ENCODE peak calls at places on chromosomes 11 and 22, in eight cellular contexts. B, A, N, E, J, D, K and O are unnamed samples.

GRCh38 chr11:111957663-111958415 is 20.7 kb downstream of the DIXDC1 start:
- DNase-seq in E (no peak), A (no peak), D (no peak), J (no peak), K (no peak), N (no peak), B (no peak), O (no peak)

GRCh38 chr22:38120359-38121110 is 10.1 kb upstream of the BAIAP2L2 start:
- DNase-seq in J (peak; percentile 35), N (no peak), E (no peak), K (no peak), D (no peak), A (no peak), B (no peak), O (no peak)

GRCh38 chr11:90601261-90601660 is 378.4 kb upstream of the CHORDC1 start:
- DNase-seq in B (no peak), D (no peak), A (no peak), N (no peak), J (no peak), E (no peak), K (no peak), O (no peak)

GRCh38 chr22:20102203-20102780 is 13.6 kb upstream of the RANBP1 start:
- DNase-seq in N (no peak), A (no peak), D (no peak), K (no peak), J (no peak), B (no peak), E (no peak), O (no peak)

GRCh38 chr11:45411221-45411946 is 125.2 kb upstream of the SYT13 start:
- DNase-seq in D (no peak), J (no peak), B (no peak), K (no peak), E (no peak), N (no peak), A (no peak), O (no peak)

GRCh38 chr11:27395556-27396258 is 32.7 kb upstream of the CCDC34 start:
- DNase-seq in J (no peak), E (no peak), D (peak; percentile 39), B (no peak), K (no peak), N (no peak), A (no peak), O (no peak)

GRCh38 chr11:68509105-68509504 is 48.6 kb downstream of the PPP6R3 start:
- DNase-seq in A (no peak), J (no peak), B (no peak), D (no peak), N (no peak), K (no peak), E (no peak), O (no peak)

GRCh38 chr11:92227954-92228935 is 3.6 kb downstream of the FAT3 start:
- DNase-seq in B (peak; percentile 38), A (no peak), J (no peak), N (no peak), D (no peak), E (no peak), K (no peak), O (no peak)

GRCh38 chr11:46414899-46415298 is 23.3 kb upstream of the CHRM4 start:
- DNase-seq in K (no peak), J (no peak), N (no peak), B (peak; percentile 82), D (no peak), A (no peak), E (no peak), O (no peak)

GRCh38 chr22:38518620-38519019 is 12.5 kb upstream of the DDX17 start:
- DNase-seq in D (no peak), A (no peak), E (no peak), N (no peak), J (no peak), K (no peak), B (no peak), O (no peak)

GRCh38 chr22:17917490-17917983 is 106.8 kb downstream of the MICAL3 start:
- DNase-seq in D (peak; percentile 56), B (no peak), E (no peak), N (no peak), K (no peak), A (peak; percentile 13), J (no peak), O (no peak)

GRCh38 chr11:70568504-70569172 is 170.3 kb downstream of the CTTN start:
- DNase-seq in D (peak; percentile 23), B (no peak), A (no peak), N (no peak), K (peak; percentile 38), E (no peak), J (peak; percentile 57), O (no peak)

GRCh38 chr11:61157743-61158142 is 3.5 kb downstream of the VPS37C start:
- DNase-seq in K (no peak), D (no peak), J (no peak), B (no peak), A (no peak), E (no peak), N (no peak), O (no peak)

GRCh38 chr11:19988598-19988997 is 171.7 kb downstream of the DBX1 start:
- DNase-seq in D (peak; percentile 15), E (peak; percentile 33), J (peak; percentile 55), B (no peak), K (peak; percentile 47), N (no peak), A (peak; percentile 80), O (no peak)

GRCh38 chr11:62996271-62996670 is 11.5 kb upstream of the SLC22A6 start:
- DNase-seq in D (no peak), A (no peak), B (no peak), E (no peak), J (no peak), K (no peak), N (no peak), O (no peak)

GRCh38 chr22:20027966-20028854 is 7.3 kb downstream of the TANGO2 start:
- DNase-seq in J (no peak), A (no peak), E (no peak), D (peak; percentile 30), B (no peak), N (peak; percentile 9), K (no peak), O (no peak)